ENCODE peak calls at places on chromosome 5, in nine cellular contexts. C is body of pancreas, R is A549, Z is right lobe of liver, A is heart left ventricle, O is testis, X is ovary, W is sigmoid colon, B is HCT116. F is an unnamed sample.

GRCh38 chr5:76746677-76747076 is 30.8 kb downstream of the F2R start:
- DNase-seq in C (no peak), R (no peak), Z (no peak), A (no peak), O (no peak), X (no peak), W (no peak), B (no peak), F (no peak)

GRCh38 chr5:177357459-177358332 is at the start of gene RGS14:
- DNase-seq in C (no peak), R (no peak), Z (peak; percentile 66), A (no peak), O (no peak), X (no peak), W (no peak), B (no peak), F (no peak)

GRCh38 chr5:42462089-42462488 is 38.9 kb downstream of the GHR start:
- DNase-seq in C (no peak), R (no peak), Z (no peak), A (no peak), O (no peak), X (no peak), W (no peak), B (no peak), F (no peak)

GRCh38 chr5:135944967-135945560 is 9.7 kb downstream of the LECT2 start:
- DNase-seq in C (peak; percentile 62), R (peak; percentile 89), Z (no peak), A (peak; percentile 31), O (peak; percentile 77), X (no peak), W (peak; percentile 76), B (peak; percentile 71), F (peak; percentile 55)

GRCh38 chr5:65152131-65152530 is 329.6 kb downstream of the ADAMTS6 start:
- DNase-seq in C (no peak), R (peak; percentile 22), Z (no peak), A (no peak), O (no peak), X (no peak), W (no peak), B (no peak), F (no peak)

GRCh38 chr5:176781638-176782570 is 28.5 kb upstream of the UNC5A start:
- DNase-seq in C (no peak), R (no peak), Z (no peak), A (no peak), O (no peak), X (no peak), W (peak; percentile 59), B (no peak), F (no peak)

GRCh38 chr5:177117441-177118045 is 16.0 kb upstream of the NSD1 start:
- DNase-seq in C (no peak), R (no peak), Z (no peak), A (no peak), O (no peak), X (no peak), W (no peak), B (no peak), F (no peak)

GRCh38 chr5:125612356-125613149 is 810.7 kb upstream of the GRAMD2B start:
- DNase-seq in C (peak; percentile 69), R (no peak), Z (peak; percentile 17), A (no peak), O (peak; percentile 14), X (no peak), W (peak; percentile 60), B (no peak), F (no peak)

DNA sequence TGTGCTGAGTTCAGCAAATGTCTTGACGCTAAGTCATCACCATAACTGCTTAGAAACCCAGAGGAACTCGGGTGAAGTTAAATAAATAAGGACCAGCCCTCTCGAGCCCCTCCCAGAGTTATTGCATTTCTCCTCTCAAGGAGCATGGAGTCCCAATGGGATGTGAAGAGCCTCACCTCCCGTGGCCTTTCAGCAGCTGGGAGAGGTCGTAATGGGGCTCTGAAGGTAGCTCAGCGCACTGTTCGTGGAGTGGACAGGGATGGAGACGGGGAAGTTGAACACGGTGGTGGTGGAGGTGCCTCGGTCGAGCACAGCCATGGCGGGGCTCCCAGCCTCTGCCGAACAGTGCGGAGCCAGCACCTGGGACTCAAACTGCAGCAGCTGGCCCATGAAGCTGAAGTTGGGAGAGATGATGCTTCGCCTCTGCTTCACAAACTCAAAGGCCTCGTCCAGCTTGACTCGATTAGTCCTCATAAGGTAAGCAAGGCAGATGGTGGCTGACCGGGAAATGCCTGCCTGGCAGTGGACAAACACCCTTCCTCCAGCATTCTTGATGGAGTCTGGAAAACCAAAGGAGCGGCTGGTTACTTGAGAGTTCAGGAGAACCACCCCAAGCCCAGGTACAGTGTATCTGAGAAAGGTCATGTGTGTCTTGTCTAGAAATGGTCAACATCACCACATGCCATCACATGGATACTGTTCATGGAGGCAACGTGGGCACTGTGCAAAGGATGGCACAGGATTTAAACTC is 2.2 kb downstream of the DUSP1 start:
- DNase-seq in C (peak; percentile 52), R (peak; percentile 74), Z (no peak), A (peak; percentile 35), O (no peak), X (peak; percentile 51), W (no peak), B (no peak), F (peak; percentile 55)
- TF ChIP-seq POLR2A in C (peak; percentile 67), R (peak; percentile 36), Z (peak; percentile 67), A (peak; percentile 61), O (no peak), X (no peak), W (peak; percentile 26), B (no peak), F (no peak)

GRCh38 chr5:149820536-149821503 is 90.7 kb downstream of the PPARGC1B start:
- DNase-seq in C (no peak), R (no peak), Z (no peak), A (no peak), O (no peak), X (no peak), W (no peak), B (no peak), F (no peak)

GRCh38 chr5:149816661-149817060 is 86.6 kb downstream of the PPARGC1B start:
- DNase-seq in C (no peak), R (no peak), Z (no peak), A (no peak), O (no peak), X (no peak), W (no peak), B (no peak), F (no peak)

GRCh38 chr5:149818116-149818515 is 88.0 kb downstream of the PPARGC1B start:
- DNase-seq in C (no peak), R (no peak), Z (no peak), A (no peak), O (no peak), X (no peak), W (no peak), B (no peak), F (no peak)

GRCh38 chr5:149820012-149820411 is 89.9 kb downstream of the PPARGC1B start:
- DNase-seq in C (no peak), R (no peak), Z (no peak), A (no peak), O (no peak), X (no peak), W (no peak), B (no peak), F (no peak)

DNA sequence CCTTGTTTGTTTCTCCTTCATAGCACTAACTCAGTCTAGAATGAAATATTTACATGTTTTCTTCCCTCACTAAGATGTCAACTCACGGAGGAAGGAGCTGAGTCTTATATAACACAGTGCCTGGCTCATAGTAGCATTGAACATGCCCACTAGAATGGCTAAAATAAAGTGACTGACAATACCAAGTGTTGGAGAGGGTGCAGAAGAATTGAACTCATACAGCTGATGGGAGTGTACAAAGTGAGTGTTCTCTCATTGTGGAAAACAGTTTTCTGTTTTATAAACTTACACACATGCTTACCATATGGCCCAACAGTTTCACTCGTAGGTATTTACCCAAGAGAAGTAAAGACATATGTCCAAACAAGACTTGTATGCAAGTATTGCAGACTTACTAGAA is 87.4 kb downstream of the PPARGC1B start:
- DNase-seq in C (no peak), R (no peak), Z (no peak), A (no peak), O (no peak), X (no peak), W (no peak), B (no peak), F (no peak)
- H3K4me1 ChIP-seq in C (no peaks in the 10 kb centered on the region), R (no peaks in the 10 kb centered on the region), Z (no peaks in the 10 kb centered on the region), A (peaks cover 59% of the 10 kb centered on the region), O (no peaks in the 10 kb centered on the region), X (no peaks in the 10 kb centered on the region), W (peaks cover 27% of the 10 kb centered on the region), B (no peaks in the 10 kb centered on the region), F (no peaks in the 10 kb centered on the region)

GRCh38 chr5:97181856-97182545 is 1.0 kb downstream of the RIOK2 start:
- DNase-seq in C (no peak), R (no peak), Z (no peak), A (no peak), O (no peak), X (no peak), W (no peak), B (no peak), F (no peak)

GRCh38 chr5:97182571-97183099 is 412 bp downstream of the RIOK2 start:
- DNase-seq in C (no peak), R (no peak), Z (no peak), A (no peak), O (no peak), X (no peak), W (no peak), B (no peak), F (no peak)

GRCh38 chr5:97183100-97183929 is at the start of gene RIOK2:
- DNase-seq in C (peak; percentile 96), R (peak; percentile 97), Z (peak; percentile 94), A (peak; percentile 96), O (peak; percentile 97), X (peak; percentile 92), W (peak; percentile 95), B (peak; percentile 95), F (peak; percentile 95)

DNA sequence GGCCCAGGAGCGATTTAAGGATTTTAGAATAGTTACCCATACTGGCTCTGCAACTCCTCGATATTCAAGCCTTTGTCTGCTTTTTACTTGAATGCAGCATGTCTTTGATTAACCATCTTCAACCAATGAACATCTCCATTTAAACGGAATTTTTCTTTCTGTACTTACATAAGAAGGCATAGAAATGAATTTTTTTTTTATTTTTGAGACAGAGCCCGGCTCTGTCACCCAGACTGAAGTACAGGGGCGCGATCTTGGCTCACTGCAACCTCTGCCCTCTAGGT is 825 bp upstream of the RIOK2 start:
- DNase-seq in C (no peak), R (no peak), Z (no peak), A (no peak), O (no peak), X (no peak), W (no peak), B (no peak), F (no peak)
- H3K27ac ChIP-seq in C (peak overlapping the region; percentile 91), R (peak overlapping the region; percentile 88), Z (peak overlapping the region; percentile 96), A (peak overlapping the region; percentile 89), O (peak overlapping the region; percentile 85), X (peak overlapping the region; percentile 81), W (peak overlapping the region; percentile 88), B (peak overlapping the region; percentile 75), F (peak overlapping the region; percentile 97)

DNA sequence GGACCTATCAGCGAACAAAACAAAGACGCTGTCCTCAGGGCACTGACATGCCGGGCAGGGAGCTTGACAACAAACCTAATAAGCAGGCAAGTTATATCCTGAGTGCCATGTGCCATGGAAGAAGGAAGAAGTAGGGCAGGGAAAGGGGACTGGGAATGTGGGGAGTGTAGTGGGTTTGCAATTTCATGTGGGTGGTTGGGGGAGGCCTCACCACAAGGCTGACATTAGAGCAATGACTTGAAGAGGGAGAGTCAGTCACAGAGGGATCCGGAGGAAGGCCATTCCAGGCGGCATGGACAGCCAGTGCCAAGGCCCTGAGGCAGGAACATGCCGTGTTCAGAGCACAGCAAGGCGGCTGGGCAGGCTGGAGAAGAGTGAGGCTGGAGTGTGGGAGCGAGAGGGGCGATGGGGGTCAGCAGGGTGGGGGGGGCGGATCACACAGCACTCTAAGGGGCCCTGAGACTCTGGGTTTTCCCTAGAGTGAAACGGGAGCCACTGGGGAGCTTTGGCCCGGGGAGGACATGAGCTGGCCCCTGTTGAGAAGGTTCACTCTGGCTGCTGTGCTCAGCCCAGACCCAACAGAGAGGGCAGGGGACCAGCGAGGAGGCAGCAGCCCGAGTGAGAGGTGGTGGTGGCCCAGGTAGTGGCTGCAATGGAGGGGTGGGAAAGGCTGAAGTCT is 86.3 kb downstream of the STK10 start:
- DNase-seq in C (no peak), R (no peak), Z (no peak), A (no peak), O (no peak), X (no peak), W (no peak), B (no peak), F (no peak)
- TF ChIP-seq POLR2A in C (no peak), R (no peak), Z (no peak), A (no peak), O (no peak), X (no peak), W (no peak), B (no peak), F (no peak)